ENCODE peak calls at places on chromosomes 4 and X, in nine cellular contexts. One of them, this sample, is unnamed.
A peak's percentile ranks its signal among the peaks of the same experiment; 100 is the strongest.

GRCh38 chrX:43702660-43703059 is 46.6 kb downstream of the MAOA start:
- DNase-seq in ACHN: no peak
- DNase-seq in brain microvascular endothelial cell: no peak
- DNase-seq in SHP77: no peak
- DNase-seq in fibroblast of the conjunctiva: no peak
- DNase-seq in stimulated activated CD4-positive, alpha-beta T cell treated with anti-CD3 and anti-CD28 coated beads, Interleukin-15, amount 100 ng/mL, for 24 hours: no peak
- DNase-seq in activated CD8-positive, alpha-beta memory T cell treated with anti-CD3 and anti-CD28 coated beads for 1 hour: no peak
- DNase-seq in keratinocyte: no peak
- DNase-seq in NCI-H2081: peak; percentile 19
- DNase-seq in this sample: no peak

GRCh38 chrX:39693298-39693697 is 404.5 kb downstream of the BCOR start:
- DNase-seq in stimulated activated CD4-positive, alpha-beta T cell treated with anti-CD3 and anti-CD28 coated beads, Interleukin-15, amount 100 ng/mL, for 24 hours: no peak
- DNase-seq in activated CD8-positive, alpha-beta memory T cell treated with anti-CD3 and anti-CD28 coated beads for 1 hour: no peak
- DNase-seq in fibroblast of the conjunctiva: no peak
- DNase-seq in ACHN: no peak
- DNase-seq in brain microvascular endothelial cell: no peak
- DNase-seq in SHP77: peak; percentile 42
- DNase-seq in keratinocyte: no peak
- DNase-seq in NCI-H2081: no peak
- DNase-seq in this sample: no peak

GRCh38 chr4:48594185-48594584 is 104.1 kb downstream of the ZAR1 start:
- DNase-seq in stimulated activated CD4-positive, alpha-beta T cell treated with anti-CD3 and anti-CD28 coated beads, Interleukin-15, amount 100 ng/mL, for 24 hours: no peak
- DNase-seq in SHP77: no peak
- DNase-seq in activated CD8-positive, alpha-beta memory T cell treated with anti-CD3 and anti-CD28 coated beads for 1 hour: no peak
- DNase-seq in brain microvascular endothelial cell: no peak
- DNase-seq in fibroblast of the conjunctiva: no peak
- DNase-seq in keratinocyte: no peak
- DNase-seq in NCI-H2081: no peak
- DNase-seq in ACHN: no peak
- DNase-seq in this sample: no peak

GRCh38 chr4:41507292-41507933 is 30.5 kb upstream of the LIMCH1 start:
- DNase-seq in brain microvascular endothelial cell: no peak
- DNase-seq in NCI-H2081: no peak
- DNase-seq in fibroblast of the conjunctiva: no peak
- DNase-seq in activated CD8-positive, alpha-beta memory T cell treated with anti-CD3 and anti-CD28 coated beads for 1 hour: no peak
- DNase-seq in stimulated activated CD4-positive, alpha-beta T cell treated with anti-CD3 and anti-CD28 coated beads, Interleukin-15, amount 100 ng/mL, for 24 hours: no peak
- DNase-seq in ACHN: no peak
- DNase-seq in keratinocyte: no peak
- DNase-seq in SHP77: no peak
- DNase-seq in this sample: no peak

GRCh38 chr4:103567591-103567990 is 152.2 kb downstream of the TACR3 start:
- DNase-seq in ACHN: no peak
- DNase-seq in SHP77: no peak
- DNase-seq in brain microvascular endothelial cell: no peak
- DNase-seq in fibroblast of the conjunctiva: no peak
- DNase-seq in stimulated activated CD4-positive, alpha-beta T cell treated with anti-CD3 and anti-CD28 coated beads, Interleukin-15, amount 100 ng/mL, for 24 hours: no peak
- DNase-seq in NCI-H2081: no peak
- DNase-seq in activated CD8-positive, alpha-beta memory T cell treated with anti-CD3 and anti-CD28 coated beads for 1 hour: no peak
- DNase-seq in keratinocyte: no peak
- DNase-seq in this sample: no peak

GRCh38 chr4:123995939-123996338 is 599.3 kb downstream of the SPRY1 start:
- DNase-seq in SHP77: no peak
- DNase-seq in ACHN: no peak
- DNase-seq in brain microvascular endothelial cell: peak; percentile 89
- DNase-seq in NCI-H2081: no peak
- DNase-seq in keratinocyte: no peak
- DNase-seq in stimulated activated CD4-positive, alpha-beta T cell treated with anti-CD3 and anti-CD28 coated beads, Interleukin-15, amount 100 ng/mL, for 24 hours: no peak
- DNase-seq in fibroblast of the conjunctiva: no peak
- DNase-seq in activated CD8-positive, alpha-beta memory T cell treated with anti-CD3 and anti-CD28 coated beads for 1 hour: no peak
- DNase-seq in this sample: peak; percentile 79

GRCh38 chrX:68633981-68634380 is 13.5 kb upstream of the STARD8 start:
- DNase-seq in keratinocyte: no peak
- DNase-seq in NCI-H2081: no peak
- DNase-seq in activated CD8-positive, alpha-beta memory T cell treated with anti-CD3 and anti-CD28 coated beads for 1 hour: no peak
- DNase-seq in SHP77: no peak
- DNase-seq in stimulated activated CD4-positive, alpha-beta T cell treated with anti-CD3 and anti-CD28 coated beads, Interleukin-15, amount 100 ng/mL, for 24 hours: no peak
- DNase-seq in fibroblast of the conjunctiva: no peak
- DNase-seq in ACHN: no peak
- DNase-seq in brain microvascular endothelial cell: no peak
- DNase-seq in this sample: no peak

GRCh38 chr4:87497141-87497540 is 32.0 kb downstream of the SPARCL1 start:
- DNase-seq in stimulated activated CD4-positive, alpha-beta T cell treated with anti-CD3 and anti-CD28 coated beads, Interleukin-15, amount 100 ng/mL, for 24 hours: peak; percentile 32
- DNase-seq in ACHN: peak; percentile 6
- DNase-seq in NCI-H2081: no peak
- DNase-seq in activated CD8-positive, alpha-beta memory T cell treated with anti-CD3 and anti-CD28 coated beads for 1 hour: no peak
- DNase-seq in brain microvascular endothelial cell: no peak
- DNase-seq in keratinocyte: no peak
- DNase-seq in SHP77: no peak
- DNase-seq in fibroblast of the conjunctiva: no peak
- DNase-seq in this sample: no peak

GRCh38 chrX:20372533-20372932 is 105.8 kb upstream of the RPS6KA3 start:
- DNase-seq in NCI-H2081: no peak
- DNase-seq in activated CD8-positive, alpha-beta memory T cell treated with anti-CD3 and anti-CD28 coated beads for 1 hour: no peak
- DNase-seq in stimulated activated CD4-positive, alpha-beta T cell treated with anti-CD3 and anti-CD28 coated beads, Interleukin-15, amount 100 ng/mL, for 24 hours: no peak
- DNase-seq in ACHN: no peak
- DNase-seq in SHP77: no peak
- DNase-seq in keratinocyte: no peak
- DNase-seq in brain microvascular endothelial cell: peak; percentile 14
- DNase-seq in fibroblast of the conjunctiva: no peak
- DNase-seq in this sample: peak; percentile 46

GRCh38 chr4:143348233-143349077 is 11.8 kb downstream of the GAB1 start:
- DNase-seq in ACHN: no peak
- DNase-seq in keratinocyte: no peak
- DNase-seq in fibroblast of the conjunctiva: no peak
- DNase-seq in NCI-H2081: no peak
- DNase-seq in SHP77: no peak
- DNase-seq in activated CD8-positive, alpha-beta memory T cell treated with anti-CD3 and anti-CD28 coated beads for 1 hour: no peak
- DNase-seq in stimulated activated CD4-positive, alpha-beta T cell treated with anti-CD3 and anti-CD28 coated beads, Interleukin-15, amount 100 ng/mL, for 24 hours: no peak
- DNase-seq in brain microvascular endothelial cell: no peak
- DNase-seq in this sample: no peak

GRCh38 chr4:186204103-186204559 is 12.8 kb downstream of the CYP4V2 start:
- DNase-seq in activated CD8-positive, alpha-beta memory T cell treated with anti-CD3 and anti-CD28 coated beads for 1 hour: no peak
- DNase-seq in brain microvascular endothelial cell: peak; percentile 43
- DNase-seq in stimulated activated CD4-positive, alpha-beta T cell treated with anti-CD3 and anti-CD28 coated beads, Interleukin-15, amount 100 ng/mL, for 24 hours: peak; percentile 73
- DNase-seq in SHP77: peak; percentile 72
- DNase-seq in fibroblast of the conjunctiva: no peak
- DNase-seq in NCI-H2081: no peak
- DNase-seq in keratinocyte: no peak
- DNase-seq in ACHN: no peak
- DNase-seq in this sample: no peak

GRCh38 chrX:108443065-108443464 is 3.4 kb downstream of the COL4A5 start:
- DNase-seq in SHP77: no peak
- DNase-seq in activated CD8-positive, alpha-beta memory T cell treated with anti-CD3 and anti-CD28 coated beads for 1 hour: no peak
- DNase-seq in ACHN: no peak
- DNase-seq in stimulated activated CD4-positive, alpha-beta T cell treated with anti-CD3 and anti-CD28 coated beads, Interleukin-15, amount 100 ng/mL, for 24 hours: no peak
- DNase-seq in NCI-H2081: peak; percentile 78
- DNase-seq in fibroblast of the conjunctiva: no peak
- DNase-seq in keratinocyte: no peak
- DNase-seq in brain microvascular endothelial cell: no peak
- DNase-seq in this sample: no peak

GRCh38 chr4:171812377-171813194 is 618 bp upstream of the GALNTL6 start:
- DNase-seq in fibroblast of the conjunctiva: no peak
- DNase-seq in brain microvascular endothelial cell: no peak
- DNase-seq in ACHN: peak; percentile 7
- DNase-seq in NCI-H2081: peak; percentile 31
- DNase-seq in activated CD8-positive, alpha-beta memory T cell treated with anti-CD3 and anti-CD28 coated beads for 1 hour: no peak
- DNase-seq in stimulated activated CD4-positive, alpha-beta T cell treated with anti-CD3 and anti-CD28 coated beads, Interleukin-15, amount 100 ng/mL, for 24 hours: no peak
- DNase-seq in keratinocyte: no peak
- DNase-seq in SHP77: no peak
- DNase-seq in this sample: no peak

GRCh38 chrX:72715546-72715945 is 1.4 kb upstream of the PHKA1 start:
- DNase-seq in fibroblast of the conjunctiva: no peak
- DNase-seq in stimulated activated CD4-positive, alpha-beta T cell treated with anti-CD3 and anti-CD28 coated beads, Interleukin-15, amount 100 ng/mL, for 24 hours: no peak
- DNase-seq in activated CD8-positive, alpha-beta memory T cell treated with anti-CD3 and anti-CD28 coated beads for 1 hour: no peak
- DNase-seq in brain microvascular endothelial cell: no peak
- DNase-seq in SHP77: no peak
- DNase-seq in NCI-H2081: no peak
- DNase-seq in keratinocyte: no peak
- DNase-seq in ACHN: no peak
- DNase-seq in this sample: no peak

GRCh38 chrX:54043696-54044125 is 562 bp downstream of the PHF8 start:
- DNase-seq in SHP77: peak; percentile 70
- DNase-seq in activated CD8-positive, alpha-beta memory T cell treated with anti-CD3 and anti-CD28 coated beads for 1 hour: no peak
- DNase-seq in brain microvascular endothelial cell: no peak
- DNase-seq in NCI-H2081: peak; percentile 62
- DNase-seq in ACHN: peak; percentile 16
- DNase-seq in fibroblast of the conjunctiva: no peak
- DNase-seq in stimulated activated CD4-positive, alpha-beta T cell treated with anti-CD3 and anti-CD28 coated beads, Interleukin-15, amount 100 ng/mL, for 24 hours: peak; percentile 39
- DNase-seq in keratinocyte: no peak
- DNase-seq in this sample: peak; percentile 8

GRCh38 chr4:66475596-66475995 is 805.3 kb upstream of the EPHA5 start:
- DNase-seq in SHP77: no peak
- DNase-seq in stimulated activated CD4-positive, alpha-beta T cell treated with anti-CD3 and anti-CD28 coated beads, Interleukin-15, amount 100 ng/mL, for 24 hours: no peak
- DNase-seq in brain microvascular endothelial cell: no peak
- DNase-seq in keratinocyte: no peak
- DNase-seq in activated CD8-positive, alpha-beta memory T cell treated with anti-CD3 and anti-CD28 coated beads for 1 hour: no peak
- DNase-seq in fibroblast of the conjunctiva: no peak
- DNase-seq in ACHN: no peak
- DNase-seq in NCI-H2081: no peak
- DNase-seq in this sample: no peak

GRCh38 chr4:39846135-39846534 is 131.6 kb downstream of the PDS5A start:
- DNase-seq in activated CD8-positive, alpha-beta memory T cell treated with anti-CD3 and anti-CD28 coated beads for 1 hour: no peak
- DNase-seq in NCI-H2081: no peak
- DNase-seq in SHP77: no peak
- DNase-seq in ACHN: peak; percentile 14
- DNase-seq in fibroblast of the conjunctiva: no peak
- DNase-seq in keratinocyte: no peak
- DNase-seq in stimulated activated CD4-positive, alpha-beta T cell treated with anti-CD3 and anti-CD28 coated beads, Interleukin-15, amount 100 ng/mL, for 24 hours: no peak
- DNase-seq in brain microvascular endothelial cell: peak; percentile 19
- DNase-seq in this sample: no peak

GRCh38 chr4:20839957-20840356 is 139.7 kb downstream of the PACRGL start:
- DNase-seq in brain microvascular endothelial cell: peak; percentile 72
- DNase-seq in activated CD8-positive, alpha-beta memory T cell treated with anti-CD3 and anti-CD28 coated beads for 1 hour: no peak
- DNase-seq in ACHN: peak; percentile 42
- DNase-seq in fibroblast of the conjunctiva: peak; percentile 71
- DNase-seq in SHP77: no peak
- DNase-seq in NCI-H2081: no peak
- DNase-seq in stimulated activated CD4-positive, alpha-beta T cell treated with anti-CD3 and anti-CD28 coated beads, Interleukin-15, amount 100 ng/mL, for 24 hours: no peak
- DNase-seq in keratinocyte: peak; percentile 38
- DNase-seq in this sample: peak; percentile 48

GRCh38 chr4:42151568-42152506 is 618 bp downstream of the BEND4 start:
- DNase-seq in keratinocyte: no peak
- DNase-seq in stimulated activated CD4-positive, alpha-beta T cell treated with anti-CD3 and anti-CD28 coated beads, Interleukin-15, amount 100 ng/mL, for 24 hours: peak; percentile 48
- DNase-seq in SHP77: no peak
- DNase-seq in fibroblast of the conjunctiva: no peak
- DNase-seq in activated CD8-positive, alpha-beta memory T cell treated with anti-CD3 and anti-CD28 coated beads for 1 hour: peak; percentile 10
- DNase-seq in ACHN: no peak
- DNase-seq in brain microvascular endothelial cell: no peak
- DNase-seq in NCI-H2081: peak; percentile 84
- DNase-seq in this sample: no peak

GRCh38 chrX:24378706-24379105 is 18.3 kb downstream of the SUPT20HL1 start:
- DNase-seq in stimulated activated CD4-positive, alpha-beta T cell treated with anti-CD3 and anti-CD28 coated beads, Interleukin-15, amount 100 ng/mL, for 24 hours: no peak
- DNase-seq in brain microvascular endothelial cell: no peak
- DNase-seq in SHP77: no peak
- DNase-seq in fibroblast of the conjunctiva: no peak
- DNase-seq in ACHN: no peak
- DNase-seq in NCI-H2081: no peak
- DNase-seq in activated CD8-positive, alpha-beta memory T cell treated with anti-CD3 and anti-CD28 coated beads for 1 hour: no peak
- DNase-seq in keratinocyte: no peak
- DNase-seq in this sample: no peak

GRCh38 chr4:20418865-20419451 is 167.3 kb downstream of the SLIT2 start:
- DNase-seq in SHP77: peak; percentile 23
- DNase-seq in ACHN: peak; percentile 78
- DNase-seq in NCI-H2081: peak; percentile 75
- DNase-seq in stimulated activated CD4-positive, alpha-beta T cell treated with anti-CD3 and anti-CD28 coated beads, Interleukin-15, amount 100 ng/mL, for 24 hours: no peak
- DNase-seq in fibroblast of the conjunctiva: peak; percentile 69
- DNase-seq in keratinocyte: no peak
- DNase-seq in brain microvascular endothelial cell: peak; percentile 36
- DNase-seq in activated CD8-positive, alpha-beta memory T cell treated with anti-CD3 and anti-CD28 coated beads for 1 hour: no peak
- DNase-seq in this sample: peak; percentile 64

GRCh38 chr4:154208424-154208823 is 283.2 kb downstream of the DCHS2 start:
- DNase-seq in keratinocyte: no peak
- DNase-seq in ACHN: no peak
- DNase-seq in fibroblast of the conjunctiva: no peak
- DNase-seq in activated CD8-positive, alpha-beta memory T cell treated with anti-CD3 and anti-CD28 coated beads for 1 hour: no peak
- DNase-seq in stimulated activated CD4-positive, alpha-beta T cell treated with anti-CD3 and anti-CD28 coated beads, Interleukin-15, amount 100 ng/mL, for 24 hours: peak; percentile 3
- DNase-seq in NCI-H2081: no peak
- DNase-seq in SHP77: no peak
- DNase-seq in brain microvascular endothelial cell: no peak
- DNase-seq in this sample: no peak

GRCh38 chr4:148632476-148632875 is 190.3 kb upstream of the NR3C2 start:
- DNase-seq in brain microvascular endothelial cell: no peak
- DNase-seq in stimulated activated CD4-positive, alpha-beta T cell treated with anti-CD3 and anti-CD28 coated beads, Interleukin-15, amount 100 ng/mL, for 24 hours: no peak
- DNase-seq in activated CD8-positive, alpha-beta memory T cell treated with anti-CD3 and anti-CD28 coated beads for 1 hour: no peak
- DNase-seq in NCI-H2081: no peak
- DNase-seq in keratinocyte: no peak
- DNase-seq in SHP77: no peak
- DNase-seq in ACHN: no peak
- DNase-seq in fibroblast of the conjunctiva: no peak
- DNase-seq in this sample: no peak

GRCh38 chr4:38273369-38273768 is 313.2 kb downstream of the PTTG2 start:
- DNase-seq in stimulated activated CD4-positive, alpha-beta T cell treated with anti-CD3 and anti-CD28 coated beads, Interleukin-15, amount 100 ng/mL, for 24 hours: no peak
- DNase-seq in NCI-H2081: no peak
- DNase-seq in SHP77: no peak
- DNase-seq in ACHN: no peak
- DNase-seq in keratinocyte: no peak
- DNase-seq in activated CD8-positive, alpha-beta memory T cell treated with anti-CD3 and anti-CD28 coated beads for 1 hour: no peak
- DNase-seq in brain microvascular endothelial cell: no peak
- DNase-seq in fibroblast of the conjunctiva: no peak
- DNase-seq in this sample: no peak

GRCh38 chrX:30673405-30673804 is 20.2 kb downstream of the GK start:
- DNase-seq in fibroblast of the conjunctiva: no peak
- DNase-seq in ACHN: no peak
- DNase-seq in NCI-H2081: no peak
- DNase-seq in keratinocyte: no peak
- DNase-seq in activated CD8-positive, alpha-beta memory T cell treated with anti-CD3 and anti-CD28 coated beads for 1 hour: no peak
- DNase-seq in SHP77: no peak
- DNase-seq in stimulated activated CD4-positive, alpha-beta T cell treated with anti-CD3 and anti-CD28 coated beads, Interleukin-15, amount 100 ng/mL, for 24 hours: no peak
- DNase-seq in brain microvascular endothelial cell: no peak
- DNase-seq in this sample: no peak

GRCh38 chrX:45714864-45715263 is 514.2 kb upstream of the DIPK2B start:
- DNase-seq in fibroblast of the conjunctiva: no peak
- DNase-seq in activated CD8-positive, alpha-beta memory T cell treated with anti-CD3 and anti-CD28 coated beads for 1 hour: no peak
- DNase-seq in brain microvascular endothelial cell: peak; percentile 39
- DNase-seq in SHP77: no peak
- DNase-seq in NCI-H2081: no peak
- DNase-seq in ACHN: peak; percentile 15
- DNase-seq in keratinocyte: no peak
- DNase-seq in stimulated activated CD4-positive, alpha-beta T cell treated with anti-CD3 and anti-CD28 coated beads, Interleukin-15, amount 100 ng/mL, for 24 hours: peak; percentile 39
- DNase-seq in this sample: no peak

GRCh38 chr4:66863481-66863880 is 681.8 kb downstream of the CENPC start:
- DNase-seq in ACHN: no peak
- DNase-seq in fibroblast of the conjunctiva: no peak
- DNase-seq in brain microvascular endothelial cell: no peak
- DNase-seq in keratinocyte: no peak
- DNase-seq in activated CD8-positive, alpha-beta memory T cell treated with anti-CD3 and anti-CD28 coated beads for 1 hour: no peak
- DNase-seq in stimulated activated CD4-positive, alpha-beta T cell treated with anti-CD3 and anti-CD28 coated beads, Interleukin-15, amount 100 ng/mL, for 24 hours: no peak
- DNase-seq in NCI-H2081: no peak
- DNase-seq in SHP77: no peak
- DNase-seq in this sample: no peak

GRCh38 chr4:82223715-82224114 is 150.1 kb downstream of the HNRNPD start:
- DNase-seq in brain microvascular endothelial cell: no peak
- DNase-seq in keratinocyte: no peak
- DNase-seq in ACHN: no peak
- DNase-seq in SHP77: no peak
- DNase-seq in activated CD8-positive, alpha-beta memory T cell treated with anti-CD3 and anti-CD28 coated beads for 1 hour: no peak
- DNase-seq in NCI-H2081: no peak
- DNase-seq in stimulated activated CD4-positive, alpha-beta T cell treated with anti-CD3 and anti-CD28 coated beads, Interleukin-15, amount 100 ng/mL, for 24 hours: peak; percentile 13
- DNase-seq in fibroblast of the conjunctiva: no peak
- DNase-seq in this sample: no peak

GRCh38 chr4:7295917-7296660 is 103.8 kb downstream of the SORCS2 start:
- DNase-seq in NCI-H2081: no peak
- DNase-seq in fibroblast of the conjunctiva: no peak
- DNase-seq in ACHN: peak; percentile 22
- DNase-seq in activated CD8-positive, alpha-beta memory T cell treated with anti-CD3 and anti-CD28 coated beads for 1 hour: no peak
- DNase-seq in brain microvascular endothelial cell: peak; percentile 19
- DNase-seq in SHP77: no peak
- DNase-seq in keratinocyte: no peak
- DNase-seq in stimulated activated CD4-positive, alpha-beta T cell treated with anti-CD3 and anti-CD28 coated beads, Interleukin-15, amount 100 ng/mL, for 24 hours: peak; percentile 40
- DNase-seq in this sample: no peak

GRCh38 chr4:155377281-155377680 is 516 bp upstream of the MAP9 start:
- DNase-seq in SHP77: peak; percentile 25
- DNase-seq in NCI-H2081: no peak
- DNase-seq in keratinocyte: no peak
- DNase-seq in activated CD8-positive, alpha-beta memory T cell treated with anti-CD3 and anti-CD28 coated beads for 1 hour: no peak
- DNase-seq in stimulated activated CD4-positive, alpha-beta T cell treated with anti-CD3 and anti-CD28 coated beads, Interleukin-15, amount 100 ng/mL, for 24 hours: no peak
- DNase-seq in brain microvascular endothelial cell: peak; percentile 29
- DNase-seq in fibroblast of the conjunctiva: no peak
- DNase-seq in ACHN: no peak
- DNase-seq in this sample: peak; percentile 51

GRCh38 chr4:135418353-135418752 is 1216.8 kb upstream of the PABPC4L start:
- DNase-seq in brain microvascular endothelial cell: peak; percentile 8
- DNase-seq in NCI-H2081: peak; percentile 35
- DNase-seq in ACHN: peak; percentile 24
- DNase-seq in activated CD8-positive, alpha-beta memory T cell treated with anti-CD3 and anti-CD28 coated beads for 1 hour: no peak
- DNase-seq in SHP77: no peak
- DNase-seq in stimulated activated CD4-positive, alpha-beta T cell treated with anti-CD3 and anti-CD28 coated beads, Interleukin-15, amount 100 ng/mL, for 24 hours: no peak
- DNase-seq in fibroblast of the conjunctiva: peak; percentile 0
- DNase-seq in keratinocyte: no peak
- DNase-seq in this sample: no peak